ENCODE peak calls at places on chromosome 9, in four cellular contexts. J, V, E and Q are unnamed samples.

GRCh38 chr9:72540348-72540873 is 19.0 kb downstream of the TMC1 start:
- DNase-seq in E (peak), J (no peak), V (no peak), Q (no peak)

GRCh38 chr9:81814404-81814793 is 113.8 kb upstream of the SPATA31D4 start:
- DNase-seq in E (no peak), J (no peak), V (no peak), Q (no peak)

GRCh38 chr9:99336005-99336404 is 113.9 kb downstream of the SEC61B start:
- DNase-seq in V (no peak), J (no peak), E (no peak), Q (no peak)

GRCh38 chr9:110049699-110050450 is 158.1 kb downstream of the C9orf152 start:
- DNase-seq in E (peak), J (peak), V (no peak), Q (peak)

GRCh38 chr9:8012986-8013385 is 213.4 kb upstream of the DMAC1 start:
- DNase-seq in J (no peak), V (no peak), E (no peak), Q (no peak)

GRCh38 chr9:2210201-2210600 is 195.1 kb downstream of the SMARCA2 start:
- DNase-seq in V (no peak), J (no peak), E (no peak), Q (no peak)

GRCh38 chr9:123335227-123335985 is 20.6 kb upstream of the CRB2 start:
- DNase-seq in E (no peak), J (no peak), V (no peak), Q (no peak)

GRCh38 chr9:116800885-116801284 is 113.8 kb downstream of the TRIM32 start:
- DNase-seq in V (no peak), E (no peak), J (no peak), Q (no peak)

GRCh38 chr9:5352637-5353248 is 13.1 kb upstream of the RLN1 start:
- DNase-seq in V (no peak), E (no peak), J (no peak), Q (no peak)

GRCh38 chr9:82252116-82252515 is 263.5 kb downstream of the SPATA31D1 start:
- DNase-seq in J (no peak), E (no peak), V (no peak), Q (no peak)

GRCh38 chr9:85402541-85402940 is 339.2 kb downstream of the AGTPBP1 start:
- DNase-seq in E (no peak), J (no peak), V (no peak), Q (no peak)

GRCh38 chr9:129900263-129901041 is 65.2 kb downstream of the USP20 start:
- DNase-seq in E (no peak), V (no peak), J (no peak), Q (no peak)

GRCh38 chr9:135648494-135649410 is 9.4 kb upstream of the GLT6D1 start:
- DNase-seq in V (no peak), E (no peak), J (no peak), Q (no peak)
- H3K4me3 ChIP-seq in V (no peak), E (no peak), J (no peak), Q (no peak)

GRCh38 chr9:32551491-32552049 is 557 bp upstream of the SMIM27 start:
- DNase-seq in V (no peak), J (no peak), E (peak), Q (no peak)
- TF ChIP-seq POLR2A in V (no peak), J (no peak), E (no peak), Q (no peak)

DNA sequence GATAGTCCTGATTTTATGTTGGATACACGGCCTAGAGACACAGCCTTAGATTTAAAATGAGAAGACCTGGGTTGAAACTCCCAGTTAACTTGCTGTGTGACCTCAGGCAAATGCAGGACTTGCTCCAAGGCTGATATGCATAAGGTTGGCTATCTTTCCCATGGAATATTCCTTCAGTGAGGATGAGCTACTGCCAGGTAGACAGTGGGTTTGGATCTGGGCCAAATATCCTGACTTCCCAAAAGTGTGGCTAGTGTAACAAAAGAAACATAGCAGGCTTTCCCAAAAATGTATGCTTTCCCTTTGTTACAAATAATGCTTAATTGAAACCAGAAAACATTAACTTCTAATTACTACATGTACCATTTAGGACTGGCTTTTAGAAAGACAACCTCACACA is 697 bp upstream of the XPA start:
- DNase-seq in E (no peak), J (no peak), V (no peak), Q (no peak)
- H3K4me3 ChIP-seq in E (no peak), J (peak), V (peak), Q (no peak)

GRCh38 chr9:114385412-114386181 is 2.2 kb downstream of the AKNA start:
- DNase-seq in J (no peak), V (peak), E (peak), Q (peak)
- TF ChIP-seq POLR2A in J (peak), V (no peak), E (peak), Q (peak)